ENCODE peak calls at places on chromosomes 2 and 18, in six cellular contexts. U, M, Y, I, H and T are unnamed samples.

GRCh38 chr2:157261199-157261782 is 3.8 kb downstream of the GALNT5 start:
- DNase-seq in U (no peak), M (peak), Y (peak), I (peak), H (no peak), T (no peak)

GRCh38 chr2:241265506-241265905 is 50.0 kb downstream of the HDLBP start:
- DNase-seq in U (no peak), M (no peak), Y (no peak), I (no peak), H (no peak), T (no peak)

GRCh38 chr2:205321240-205321639 is 361.1 kb upstream of the NRP2 start:
- DNase-seq in U (no peak), M (no peak), Y (no peak), I (no peak), H (no peak), T (no peak)

GRCh38 chr18:56475250-56475649 is 163.1 kb downstream of the TXNL1 start:
- DNase-seq in U (no peak), M (no peak), Y (no peak), I (no peak), H (no peak), T (no peak)

GRCh38 chr2:218396688-218397501 is 2.8 kb upstream of the CTDSP1 start:
- DNase-seq in U (no peak), M (peak), Y (no peak), I (no peak), H (peak), T (peak)

GRCh38 chr18:10851824-10852225 is 297.5 kb downstream of the PIEZO2 start:
- DNase-seq in U (peak), M (peak), Y (peak), I (peak), H (peak), T (no peak)

GRCh38 chr2:223260681-223261080 is 208.7 kb downstream of the KCNE4 start:
- DNase-seq in U (no peak), M (no peak), Y (no peak), I (no peak), H (no peak), T (no peak)

GRCh38 chr18:79900610-79901570 is 50.6 kb downstream of the SLC66A2 start:
- DNase-seq in U (no peak), M (peak), Y (no peak), I (no peak), H (no peak), T (no peak)

GRCh38 chr2:191782351-191782750 is 64.5 kb downstream of the CAVIN2 start:
- DNase-seq in U (no peak), M (no peak), Y (no peak), I (no peak), H (no peak), T (no peak)
- TF ChIP-seq JUND in U (no peak), M (no peak), Y (no peak), I (no peak), H (no peak), T (no peak)

DNA sequence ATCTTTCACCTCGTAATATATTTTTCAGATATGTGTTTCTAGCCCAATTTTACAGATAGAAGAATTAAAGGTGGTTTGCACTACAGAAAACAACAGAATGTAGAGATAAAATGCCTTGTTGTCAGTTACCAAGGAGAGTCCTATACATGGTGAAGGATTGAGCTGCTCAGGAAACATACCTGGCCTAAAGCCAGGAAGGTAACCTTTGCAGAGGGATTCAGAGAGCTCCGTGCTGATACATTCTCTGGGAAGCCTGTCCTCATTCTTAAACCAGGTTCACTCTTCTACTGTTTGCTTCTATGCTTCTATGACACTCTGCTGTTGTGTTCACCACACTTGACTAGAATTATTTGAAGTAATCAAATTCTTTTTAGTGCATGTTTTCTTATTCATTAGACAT is 589.4 kb upstream of the FAM98A start:
- DNase-seq in U (no peak), M (no peak), Y (no peak), I (no peak), H (no peak), T (peak)
- TF ChIP-seq JUND in U (no peak), M (no peak), Y (no peak), I (no peak), H (no peak), T (no peak)

DNA sequence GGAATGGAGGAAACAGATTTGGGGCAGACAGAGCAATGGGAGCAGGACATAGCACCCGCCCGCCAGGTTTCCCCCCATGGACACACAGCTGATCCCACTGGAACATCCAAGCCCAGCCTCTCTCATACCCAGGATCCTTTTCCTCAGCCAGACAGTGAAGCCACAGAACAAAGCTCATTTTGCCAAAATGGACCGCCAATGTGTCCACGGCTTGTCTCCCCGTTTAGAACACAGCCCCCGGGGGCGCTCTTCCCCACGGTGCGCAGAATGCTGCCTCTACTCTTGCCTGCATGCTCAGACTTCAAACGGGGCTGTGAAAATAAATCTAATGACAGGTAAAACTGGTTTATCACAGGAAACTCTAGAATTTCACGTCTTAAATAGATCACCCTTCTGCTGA is 548.5 kb upstream of the ID2 start:
- DNase-seq in U (no peak), M (no peak), Y (no peak), I (no peak), H (no peak), T (peak)
- TF ChIP-seq JUND in U (no peak), M (no peak), Y (no peak), I (no peak), H (no peak), T (no peak)

GRCh38 chr2:15840969-15841368 is 99.4 kb upstream of the MYCN start:
- DNase-seq in U (no peak), M (no peak), Y (no peak), I (no peak), H (no peak), T (no peak)

GRCh38 chr2:15845294-15845693 is 95.1 kb upstream of the MYCN start:
- DNase-seq in U (no peak), M (no peak), Y (no peak), I (no peak), H (no peak), T (no peak)

GRCh38 chr2:15841776-15842554 is 98.4 kb upstream of the MYCN start:
- DNase-seq in U (no peak), M (peak), Y (no peak), I (no peak), H (peak), T (no peak)

GRCh38 chr2:15844099-15844801 is 96.1 kb upstream of the MYCN start:
- DNase-seq in U (no peak), M (peak), Y (no peak), I (peak), H (no peak), T (no peak)

GRCh38 chr2:15842771-15843666 is 97.3 kb upstream of the MYCN start:
- DNase-seq in U (no peak), M (peak), Y (no peak), I (no peak), H (no peak), T (no peak)
- TF ChIP-seq JUND in U (no peak), M (no peak), Y (no peak), I (no peak), H (no peak), T (no peak)

GRCh38 chr2:206563374-206563773 is 78.9 kb upstream of the FAM237A start:
- DNase-seq in U (no peak), M (no peak), Y (no peak), I (no peak), H (no peak), T (no peak)

GRCh38 chr2:206565666-206566065 is 76.6 kb upstream of the FAM237A start:
- DNase-seq in U (no peak), M (no peak), Y (no peak), I (no peak), H (no peak), T (no peak)

GRCh38 chr2:206558492-206558891 is 83.8 kb upstream of the FAM237A start:
- DNase-seq in U (no peak), M (no peak), Y (no peak), I (no peak), H (no peak), T (no peak)

GRCh38 chr2:206561962-206562361 is 80.3 kb upstream of the FAM237A start:
- DNase-seq in U (no peak), M (no peak), Y (no peak), I (no peak), H (no peak), T (no peak)

DNA sequence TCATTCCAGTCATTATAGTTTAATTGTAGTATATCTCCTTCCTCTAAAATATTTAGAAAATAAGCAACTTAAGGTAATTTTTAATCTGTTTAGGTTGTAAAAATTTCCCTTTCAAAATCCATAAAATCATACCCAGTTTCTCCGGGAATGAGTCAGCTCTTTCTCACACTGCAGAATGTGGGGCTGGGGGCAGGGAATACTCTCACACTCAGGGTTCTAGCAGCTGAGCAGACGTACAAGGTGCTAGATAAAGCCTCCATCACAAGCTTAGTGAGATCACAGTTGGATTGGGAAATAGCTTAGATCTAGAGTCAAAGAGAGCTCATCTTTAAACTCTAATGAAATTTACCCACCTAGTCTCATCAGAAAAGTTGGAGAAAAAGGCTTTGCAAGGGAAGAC is 79.9 kb upstream of the FAM237A start:
- DNase-seq in U (no peak), M (no peak), Y (no peak), I (no peak), H (no peak), T (no peak)
- TF ChIP-seq JUND in U (no peak), M (no peak), Y (no peak), I (no peak), H (no peak), T (no peak)

GRCh38 chr2:23269747-23270146 is 115.2 kb upstream of the KLHL29 start:
- DNase-seq in U (no peak), M (no peak), Y (no peak), I (no peak), H (no peak), T (no peak)
- TF ChIP-seq JUND in U (no peak), M (peak), Y (no peak), I (no peak), H (no peak), T (no peak)